ENCODE peak calls at places on chromosomes 7 and 10, in five cellular contexts. One of them, this sample, is unnamed.
A peak's percentile ranks its signal among the peaks of the same experiment; 100 is the strongest.

GRCh38 chr7:157645539-157645938 is 308.7 kb downstream of the DNAJB6 start:
- DNase-seq in GM23338: no peak
- DNase-seq in HepG2: no peak
- DNase-seq in GM12878: no peak
- DNase-seq in K562: no peak
- DNase-seq in this sample: no peak

GRCh38 chr10:31508882-31509281 is 189.9 kb downstream of the ZEB1 start:
- DNase-seq in GM23338: no peak
- DNase-seq in HepG2: no peak
- DNase-seq in GM12878: no peak
- DNase-seq in K562: no peak
- DNase-seq in this sample: no peak

GRCh38 chr7:128165927-128166420 is 75.1 kb upstream of the LEP start:
- DNase-seq in GM23338: no peak
- DNase-seq in HepG2: no peak
- DNase-seq in GM12878: no peak
- DNase-seq in K562: no peak
- DNase-seq in this sample: no peak

GRCh38 chr7:23700058-23700457 is 10.0 kb upstream of the STK31 start:
- DNase-seq in GM23338: no peak
- DNase-seq in HepG2: no peak
- DNase-seq in GM12878: no peak
- DNase-seq in K562: no peak
- DNase-seq in this sample: no peak

GRCh38 chr10:86613905-86614304 is 40.4 kb upstream of the OPN4 start:
- DNase-seq in GM23338: no peak
- DNase-seq in HepG2: no peak
- DNase-seq in GM12878: no peak
- DNase-seq in K562: no peak
- DNase-seq in this sample: no peak

GRCh38 chr10:132145002-132145401 is 41.7 kb upstream of the DPYSL4 start:
- DNase-seq in GM23338: no peak
- DNase-seq in HepG2: no peak
- DNase-seq in GM12878: no peak
- DNase-seq in K562: no peak
- DNase-seq in this sample: no peak

GRCh38 chr7:44050121-44050914 is 5.8 kb downstream of the DBNL start:
- DNase-seq in GM23338: no peak
- DNase-seq in HepG2: no peak
- DNase-seq in GM12878: no peak
- DNase-seq in K562: no peak
- DNase-seq in this sample: no peak

GRCh38 chr7:133056370-133057238 is 25.3 kb downstream of the CHCHD3 start:
- DNase-seq in GM23338: no peak
- DNase-seq in HepG2: no peak
- DNase-seq in GM12878: no peak
- DNase-seq in K562: no peak
- DNase-seq in this sample: no peak

GRCh38 chr7:2638224-2638991 is 6.6 kb downstream of the TTYH3 start:
- DNase-seq in GM23338: no peak
- DNase-seq in HepG2: peak; percentile 76
- DNase-seq in GM12878: no peak
- DNase-seq in K562: no peak
- DNase-seq in this sample: no peak

GRCh38 chr10:26436848-26437247 is 1.3 kb upstream of the APBB1IP start:
- DNase-seq in GM23338: peak; percentile 1
- DNase-seq in HepG2: no peak
- DNase-seq in GM12878: no peak
- DNase-seq in K562: no peak
- DNase-seq in this sample: no peak

GRCh38 chr7:52021343-52021742 is 704.7 kb upstream of the COBL start:
- DNase-seq in GM23338: peak; percentile 12
- DNase-seq in HepG2: no peak
- DNase-seq in GM12878: no peak
- DNase-seq in K562: no peak
- DNase-seq in this sample: no peak

GRCh38 chr10:14184841-14185500 is 145.8 kb downstream of the FRMD4A start:
- DNase-seq in GM23338: peak; percentile 68
- DNase-seq in HepG2: peak; percentile 94
- DNase-seq in GM12878: peak; percentile 72
- DNase-seq in K562: peak; percentile 29
- DNase-seq in this sample: no peak

GRCh38 chr7:75575488-75576112 is 83.5 kb downstream of the SPDYE5 start:
- DNase-seq in GM23338: no peak
- DNase-seq in HepG2: no peak
- DNase-seq in GM12878: no peak
- DNase-seq in K562: no peak
- DNase-seq in this sample: no peak

GRCh38 chr10:88116491-88116890 is 253.1 kb downstream of the PTEN start:
- DNase-seq in GM23338: no peak
- DNase-seq in HepG2: no peak
- DNase-seq in GM12878: no peak
- DNase-seq in K562: no peak
- DNase-seq in this sample: no peak

GRCh38 chr7:137850586-137850985 is 3.8 kb upstream of the DGKI start:
- DNase-seq in GM23338: no peak
- DNase-seq in HepG2: no peak
- DNase-seq in GM12878: no peak
- DNase-seq in K562: no peak
- DNase-seq in this sample: no peak

GRCh38 chr7:75798770-75799169 is 14.8 kb downstream of the CCL24 start:
- DNase-seq in GM23338: no peak
- DNase-seq in HepG2: peak; percentile 16
- DNase-seq in GM12878: no peak
- DNase-seq in K562: no peak
- DNase-seq in this sample: no peak

GRCh38 chr7:101386558-101387199 is 24.0 kb downstream of the COL26A1 start:
- DNase-seq in GM23338: peak; percentile 79
- DNase-seq in HepG2: peak; percentile 87
- DNase-seq in GM12878: no peak
- DNase-seq in K562: no peak
- DNase-seq in this sample: no peak

GRCh38 chr10:69061305-69062161 is 26.4 kb upstream of the SRGN start:
- DNase-seq in GM23338: no peak
- DNase-seq in HepG2: peak; percentile 47
- DNase-seq in GM12878: no peak
- DNase-seq in K562: peak; percentile 49
- DNase-seq in this sample: peak; percentile 84

GRCh38 chr10:21160116-21160515 is 263.0 kb upstream of the NEBL start:
- DNase-seq in GM23338: no peak
- DNase-seq in HepG2: no peak
- DNase-seq in GM12878: no peak
- DNase-seq in K562: no peak
- DNase-seq in this sample: no peak

GRCh38 chr7:105920766-105921165 is 42.3 kb upstream of the CDHR3 start:
- DNase-seq in GM23338: no peak
- DNase-seq in HepG2: no peak
- DNase-seq in GM12878: no peak
- DNase-seq in K562: no peak
- DNase-seq in this sample: no peak

GRCh38 chr7:142300689-142301088 is 42.8 kb upstream of the PRSS58 start:
- DNase-seq in GM23338: peak; percentile 90
- DNase-seq in HepG2: no peak
- DNase-seq in GM12878: no peak
- DNase-seq in K562: peak; percentile 57
- DNase-seq in this sample: peak; percentile 14

GRCh38 chr7:93142127-93142526 is 6.1 kb downstream of the SAMD9L start:
- DNase-seq in GM23338: no peak
- DNase-seq in HepG2: no peak
- DNase-seq in GM12878: no peak
- DNase-seq in K562: no peak
- DNase-seq in this sample: no peak

GRCh38 chr10:9342865-9343450 is 1288.5 kb downstream of the GATA3 start:
- DNase-seq in GM23338: peak; percentile 79
- DNase-seq in HepG2: peak; percentile 33
- DNase-seq in GM12878: no peak
- DNase-seq in K562: no peak
- DNase-seq in this sample: no peak

GRCh38 chr10:63763744-63764143 is 242.5 kb downstream of the REEP3 start:
- DNase-seq in GM23338: no peak
- DNase-seq in HepG2: no peak
- DNase-seq in GM12878: no peak
- DNase-seq in K562: no peak
- DNase-seq in this sample: peak; percentile 12

GRCh38 chr7:8131694-8132605 is 130.0 kb downstream of the ICA1 start:
- DNase-seq in GM23338: no peak
- DNase-seq in HepG2: no peak
- DNase-seq in GM12878: peak; percentile 94
- DNase-seq in K562: peak; percentile 17
- DNase-seq in this sample: no peak

GRCh38 chr10:52774600-52775106 is 2.1 kb upstream of the MBL2 start:
- DNase-seq in GM23338: no peak
- DNase-seq in HepG2: peak; percentile 98
- DNase-seq in GM12878: no peak
- DNase-seq in K562: no peak
- DNase-seq in this sample: no peak

GRCh38 chr10:52774182-52774581 is 1.6 kb upstream of the MBL2 start:
- DNase-seq in GM23338: no peak
- DNase-seq in HepG2: no peak
- DNase-seq in GM12878: no peak
- DNase-seq in K562: no peak
- DNase-seq in this sample: no peak

GRCh38 chr10:52770904-52771303 is 1.7 kb downstream of the MBL2 start:
- DNase-seq in GM23338: no peak
- DNase-seq in HepG2: no peak
- DNase-seq in GM12878: no peak
- DNase-seq in K562: no peak
- DNase-seq in this sample: no peak

GRCh38 chr10:52771534-52772455 is 789 bp downstream of the MBL2 start:
- DNase-seq in GM23338: no peak
- DNase-seq in HepG2: peak; percentile 88
- DNase-seq in GM12878: no peak
- DNase-seq in K562: no peak
- DNase-seq in this sample: no peak

GRCh38 chr10:52772623-52773022 is at the start of gene MBL2:
- DNase-seq in GM23338: no peak
- DNase-seq in HepG2: no peak
- DNase-seq in GM12878: no peak
- DNase-seq in K562: no peak
- DNase-seq in this sample: no peak
- TF ChIP-seq JUNB in GM23338: no peak
- TF ChIP-seq JUNB in HepG2: no peak
- TF ChIP-seq JUNB in GM12878: no peak
- TF ChIP-seq JUNB in K562: no peak
- TF ChIP-seq JUNB in this sample: no peak

GRCh38 chr10:17597386-17597785 is 19.8 kb downstream of the HACD1 start:
- DNase-seq in GM23338: no peak
- DNase-seq in HepG2: no peak
- DNase-seq in GM12878: no peak
- DNase-seq in K562: no peak
- DNase-seq in this sample: no peak

GRCh38 chr10:17599089-17599488 is 18.1 kb downstream of the HACD1 start:
- DNase-seq in GM23338: peak; percentile 64
- DNase-seq in HepG2: no peak
- DNase-seq in GM12878: no peak
- DNase-seq in K562: peak; percentile 19
- DNase-seq in this sample: peak; percentile 40
- TF ChIP-seq JUNB in GM23338: no peak
- TF ChIP-seq JUNB in HepG2: no peak
- TF ChIP-seq JUNB in GM12878: no peak
- TF ChIP-seq JUNB in K562: no peak
- TF ChIP-seq JUNB in this sample: no peak

GRCh38 chr10:11178606-11179221 is 161.0 kb downstream of the CELF2 start:
- DNase-seq in GM23338: no peak
- DNase-seq in HepG2: no peak
- DNase-seq in GM12878: peak; percentile 98
- DNase-seq in K562: peak; percentile 80
- DNase-seq in this sample: no peak

GRCh38 chr10:11179231-11180105 is 161.8 kb downstream of the CELF2 start:
- DNase-seq in GM23338: no peak
- DNase-seq in HepG2: no peak
- DNase-seq in GM12878: no peak
- DNase-seq in K562: no peak
- DNase-seq in this sample: no peak

GRCh38 chr10:11177926-11178453 is 160.3 kb downstream of the CELF2 start:
- DNase-seq in GM23338: no peak
- DNase-seq in HepG2: no peak
- DNase-seq in GM12878: no peak
- DNase-seq in K562: peak; percentile 17
- DNase-seq in this sample: no peak

GRCh38 chr10:11181996-11182395 is 164.3 kb downstream of the CELF2 start:
- DNase-seq in GM23338: no peak
- DNase-seq in HepG2: no peak
- DNase-seq in GM12878: no peak
- DNase-seq in K562: no peak
- DNase-seq in this sample: no peak

GRCh38 chr10:11180228-11180627 is 162.6 kb downstream of the CELF2 start:
- DNase-seq in GM23338: no peak
- DNase-seq in HepG2: no peak
- DNase-seq in GM12878: no peak
- DNase-seq in K562: no peak
- DNase-seq in this sample: no peak
- TF ChIP-seq JUNB in GM23338: no peak
- TF ChIP-seq JUNB in HepG2: no peak
- TF ChIP-seq JUNB in GM12878: no peak
- TF ChIP-seq JUNB in K562: no peak
- TF ChIP-seq JUNB in this sample: no peak

DNA sequence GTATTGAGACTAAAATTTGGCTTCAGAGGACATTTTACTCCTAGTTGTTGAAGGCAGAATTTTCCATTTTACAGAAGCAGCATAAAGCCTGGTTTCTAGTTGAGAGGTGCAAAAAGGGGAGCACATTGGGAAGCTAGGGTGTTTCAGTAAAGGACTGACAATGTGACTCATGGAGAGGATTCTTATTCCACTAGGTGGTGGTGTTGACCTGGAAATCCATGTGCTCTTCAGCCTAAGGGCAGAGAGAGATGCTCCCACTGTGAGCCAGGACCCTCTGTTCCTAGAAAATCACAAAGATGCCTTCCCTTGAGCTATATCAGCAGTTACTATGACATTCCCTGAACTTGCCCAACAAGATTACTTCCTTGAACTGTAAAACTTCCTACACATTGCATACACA is 687.8 kb downstream of the IPMK start:
- DNase-seq in GM23338: peak; percentile 86
- DNase-seq in HepG2: peak; percentile 46
- DNase-seq in GM12878: no peak
- DNase-seq in K562: no peak
- DNase-seq in this sample: peak; percentile 60
- TF ChIP-seq JUNB in GM23338: no peak
- TF ChIP-seq JUNB in HepG2: no peak
- TF ChIP-seq JUNB in GM12878: no peak
- TF ChIP-seq JUNB in K562: no peak
- TF ChIP-seq JUNB in this sample: no peak

GRCh38 chr10:74179124-74179710 is 28.2 kb downstream of the ADK start:
- DNase-seq in GM23338: no peak
- DNase-seq in HepG2: no peak
- DNase-seq in GM12878: no peak
- DNase-seq in K562: no peak
- DNase-seq in this sample: no peak
- TF ChIP-seq JUNB in GM23338: no peak
- TF ChIP-seq JUNB in HepG2: no peak
- TF ChIP-seq JUNB in GM12878: no peak
- TF ChIP-seq JUNB in K562: no peak
- TF ChIP-seq JUNB in this sample: no peak

This sample was measured in A549.